ENCODE peak calls at places on chromosomes 16 and 17, in eight cellular contexts. U is GM23338; X is GM13977; M is cardiac muscle cell; T is retina; Q is HCT116; V is activated T-helper 9 cell treated with anti-CD3 and anti-CD28 coated beads, Interleukin-2, amount 50 U/mL, for 16 hours; G is NCI-H748 treated with DMSO at 0.1 percent for 48 hours. E is an unnamed sample.

GRCh38 chr17:21374455-21375161 is 1.5 kb upstream of the KCNJ12 start:
- DNase-seq in U (no peak), X (no peak), M (no peak), T (no peak), Q (no peak), V (no peak), G (no peak), E (no peak)

GRCh38 chr17:8734876-8735275 is 9.8 kb downstream of the CCDC42 start:
- DNase-seq in U (no peak), X (no peak), M (no peak), T (no peak), Q (no peak), V (no peak), G (no peak), E (no peak)

GRCh38 chr16:67432491-67432890 is 1.6 kb downstream of the HSD11B2 start:
- DNase-seq in U (no peak), X (no peak), M (no peak), T (no peak), Q (no peak), V (no peak), G (no peak), E (no peak)

GRCh38 chr16:70691223-70692129 is 5.6 kb upstream of the MTSS2 start:
- DNase-seq in U (no peak), X (no peak), M (peak), T (peak), Q (no peak), V (no peak), G (no peak), E (no peak)

GRCh38 chr16:4664538-4665418 is 28.6 kb upstream of the NUDT16L1 start:
- DNase-seq in U (no peak), X (peak), M (no peak), T (no peak), Q (no peak), V (peak), G (no peak), E (no peak)

GRCh38 chr16:14101415-14101814 is 30.3 kb downstream of the MRTFB start:
- DNase-seq in U (no peak), X (peak), M (no peak), T (no peak), Q (no peak), V (no peak), G (no peak), E (no peak)

GRCh38 chr17:68592667-68593330 is 8.4 kb downstream of the FAM20A start:
- DNase-seq in U (no peak), X (no peak), M (no peak), T (no peak), Q (no peak), V (no peak), G (no peak), E (no peak)

GRCh38 chr16:526181-527014 is 1.1 kb upstream of the CAPN15 start:
- DNase-seq in U (peak), X (no peak), M (peak), T (no peak), Q (no peak), V (no peak), G (no peak), E (peak)

GRCh38 chr16:51971184-51971583 is 575.8 kb downstream of the TOX3 start:
- DNase-seq in U (peak), X (no peak), M (peak), T (peak), Q (no peak), V (no peak), G (peak), E (no peak)

GRCh38 chr16:82603784-82604411 is 22.9 kb upstream of the CDH13 start:
- DNase-seq in U (peak), X (no peak), M (peak), T (peak), Q (peak), V (no peak), G (no peak), E (no peak)

GRCh38 chr16:29974291-29975133 is 844 bp downstream of the TAOK2 start:
- DNase-seq in U (peak), X (no peak), M (peak), T (peak), Q (no peak), V (no peak), G (no peak), E (no peak)

E was measured in PC-9.